ENCODE peak calls at places on chromosome 18, in four cellular contexts. J is iPS DF 6.9, Q is smooth muscle cell of the brain vasculature, U is T-helper 1 cell. T is an unnamed sample.

GRCh38 chr18:52750995-52751394 is 411.0 kb downstream of the DCC start:
- DNase-seq in J (no peak), Q (no peak), U (no peak), T (no peak)

GRCh38 chr18:78561757-78562445 is 417.7 kb upstream of the SALL3 start:
- DNase-seq in J (no peak), Q (no peak), U (no peak), T (no peak)

GRCh38 chr18:55076643-55077218 is 117.5 kb upstream of the CCDC68 start:
- DNase-seq in J (no peak), Q (no peak), U (no peak), T (no peak)

GRCh38 chr18:80210312-80211083 is 36.8 kb downstream of the PARD6G start:
- DNase-seq in J (no peak), Q (no peak), U (no peak), T (peak; percentile 25)

GRCh38 chr18:78867131-78867530 is 112.5 kb upstream of the SALL3 start:
- DNase-seq in J (no peak), Q (no peak), U (no peak), T (no peak)

GRCh38 chr18:28357785-28358401 is 181.0 kb upstream of the CDH2 start:
- DNase-seq in J (peak; percentile 55), Q (no peak), U (no peak), T (no peak)

GRCh38 chr18:9712606-9713005 is 4.5 kb downstream of the RAB31 start:
- DNase-seq in J (no peak), Q (no peak), U (no peak), T (no peak)

GRCh38 chr18:59662008-59662701 is 35.1 kb downstream of the CCBE1 start:
- DNase-seq in J (no peak), Q (no peak), U (no peak), T (no peak)

GRCh38 chr18:67525328-67526110 is 9.0 kb upstream of the DSEL start:
- DNase-seq in J (peak; percentile 16), Q (peak; percentile 91), U (no peak), T (peak; percentile 76)

GRCh38 chr18:22318745-22319407 is 98.8 kb downstream of the CTAGE1 start:
- DNase-seq in J (no peak), Q (no peak), U (no peak), T (no peak)

GRCh38 chr18:51711298-51711889 is 513.9 kb upstream of the MEX3C start:
- DNase-seq in J (no peak), Q (no peak), U (no peak), T (no peak)

GRCh38 chr18:67514901-67515540 is 1.5 kb downstream of the DSEL start:
- DNase-seq in J (no peak), Q (no peak), U (no peak), T (no peak)

GRCh38 chr18:61831071-61831470 is 61.7 kb downstream of the RNF152 start:
- DNase-seq in J (no peak), Q (no peak), U (no peak), T (no peak)

GRCh38 chr18:3265564-3266033 is 3.7 kb downstream of the MYL12B start:
- DNase-seq in J (no peak), Q (no peak), U (no peak), T (no peak)

GRCh38 chr18:57738078-57738477 is 65.0 kb downstream of the ATP8B1 start:
- DNase-seq in J (no peak), Q (no peak), U (no peak), T (no peak)

GRCh38 chr18:79533146-79533545 is 137.4 kb downstream of the NFATC1 start:
- DNase-seq in J (no peak), Q (no peak), U (no peak), T (no peak)

GRCh38 chr18:25503567-25504081 is 151.7 kb upstream of the ZNF521 start:
- DNase-seq in J (peak; percentile 25), Q (peak; percentile 57), U (no peak), T (peak; percentile 31)

GRCh38 chr18:62693659-62694058 is 21.7 kb upstream of the PHLPP1 start:
- DNase-seq in J (no peak), Q (no peak), U (no peak), T (no peak)

GRCh38 chr18:36307513-36307912 is 10.0 kb downstream of the FHOD3 start:
- DNase-seq in J (no peak), Q (no peak), U (no peak), T (no peak)

GRCh38 chr18:63409301-63409700 is 13.0 kb downstream of the VPS4B start:
- DNase-seq in J (no peak), Q (no peak), U (no peak), T (no peak)

GRCh38 chr18:63676526-63676925 is 14.8 kb upstream of the SERPINB3 start:
- DNase-seq in J (no peak), Q (no peak), U (no peak), T (no peak)

GRCh38 chr18:22223263-22223960 is 54.0 kb downstream of the GATA6 start:
- DNase-seq in J (no peak), Q (no peak), U (no peak), T (peak; percentile 92)

GRCh38 chr18:42839408-42839807 is 276.1 kb downstream of the RIT2 start:
- DNase-seq in J (no peak), Q (no peak), U (no peak), T (no peak)

GRCh38 chr18:23227729-23228075 is 92.4 kb downstream of the CABLES1 start:
- DNase-seq in J (no peak), Q (no peak), U (no peak), T (no peak)

GRCh38 chr18:55588876-55589595 is 1.0 kb upstream of the TCF4 start:
- DNase-seq in J (no peak), Q (no peak), U (no peak), T (no peak)

GRCh38 chr18:2907459-2908145 is 60.8 kb downstream of the EMILIN2 start:
- DNase-seq in J (no peak), Q (no peak), U (no peak), T (no peak)

GRCh38 chr18:61894751-61895524 is 2.1 kb upstream of the RNF152 start:
- DNase-seq in J (no peak), Q (no peak), U (no peak), T (no peak)

GRCh38 chr18:58599106-58599505 is 29.8 kb downstream of the ALPK2 start:
- DNase-seq in J (no peak), Q (no peak), U (no peak), T (no peak)

GRCh38 chr18:62505669-62506494 is 16.9 kb upstream of the ZCCHC2 start:
- DNase-seq in J (no peak), Q (no peak), U (no peak), T (no peak)

GRCh38 chr18:34626404-34627137 is 83.5 kb upstream of the DTNA start:
- DNase-seq in J (no peak), Q (no peak), U (no peak), T (no peak)

GRCh38 chr18:74715306-74715705 is 117.6 kb downstream of the ZNF407 start:
- DNase-seq in J (no peak), Q (no peak), U (no peak), T (no peak)

GRCh38 chr18:58201268-58201667 is 157.2 kb downstream of the NEDD4L start:
- DNase-seq in J (no peak), Q (no peak), U (no peak), T (no peak)

GRCh38 chr18:33937270-33937816 is 287.4 kb downstream of the NOL4 start:
- DNase-seq in J (no peak), Q (no peak), U (no peak), T (no peak)

GRCh38 chr18:40902436-40902835 is 1052.6 kb upstream of the PIK3C3 start:
- DNase-seq in J (no peak), Q (no peak), U (no peak), T (no peak)

GRCh38 chr18:55786651-55787272 is 198.8 kb upstream of the TCF4 start:
- DNase-seq in J (no peak), Q (no peak), U (no peak), T (no peak)

GRCh38 chr18:50468802-50469201 is 91.1 kb upstream of the MAPK4 start:
- DNase-seq in J (no peak), Q (no peak), U (no peak), T (no peak)

GRCh38 chr18:48974304-48975220 is 23.8 kb upstream of the SMAD7 start:
- DNase-seq in J (no peak), Q (no peak), U (no peak), T (no peak)

GRCh38 chr18:69414184-69414583 is 13.5 kb downstream of the DOK6 start:
- DNase-seq in J (no peak), Q (no peak), U (no peak), T (no peak)